ENCODE peak calls at places on chromosomes 5 and 9, in ten cellular contexts. A is heart left ventricle, V is NB4, U is stomach, Q is sigmoid colon, N is body of pancreas, W is tibial nerve, D is gastrocnemius medialis, G is right lobe of liver, M is breast epithelium. L is an unnamed sample.
A peak's percentile ranks its signal among the peaks of the same experiment; 100 is the strongest.

GRCh38 chr5:116440329-116440895 is 134.2 kb downstream of the SEMA6A start:
- DNase-seq in U (no peak), G (no peak), D (no peak), V (no peak), M (no peak), N (no peak), A (no peak), W (no peak), Q (no peak), L (no peak)

GRCh38 chr9:134321957-134322741 is 4.1 kb upstream of the RXRA start:
- DNase-seq in D (no peak), U (peak; percentile 62), Q (peak; percentile 65), W (no peak), V (no peak), N (peak; percentile 69), M (no peak), G (peak; percentile 58), A (peak; percentile 21), L (no peak)

GRCh38 chr9:125829743-125830142 is 82.6 kb downstream of the PBX3 start:
- DNase-seq in G (peak; percentile 43), A (no peak), M (no peak), W (no peak), Q (no peak), V (peak; percentile 22), D (no peak), U (peak; percentile 35), N (peak; percentile 24), L (peak; percentile 25)

GRCh38 chr9:127976943-127977871 is 3.6 kb downstream of the EEIG1 start:
- DNase-seq in W (no peak), V (no peak), D (no peak), A (peak; percentile 37), Q (no peak), M (no peak), U (no peak), N (peak; percentile 48), G (no peak), L (no peak)

GRCh38 chr9:114452219-114453169 is 52.8 kb downstream of the WHRN start:
- DNase-seq in V (no peak), Q (no peak), W (no peak), U (peak; percentile 55), M (no peak), N (peak; percentile 40), A (no peak), D (no peak), G (no peak), L (no peak)

GRCh38 chr5:136364307-136364706 is 1.0 kb downstream of the TRPC7 start:
- DNase-seq in U (no peak), M (no peak), G (no peak), A (no peak), Q (no peak), V (peak; percentile 4), W (no peak), D (no peak), N (no peak), L (no peak)

GRCh38 chr9:110156902-110157301 is 51.1 kb downstream of the C9orf152 start:
- DNase-seq in G (no peak), A (no peak), V (peak; percentile 97), M (no peak), N (no peak), W (peak; percentile 25), Q (no peak), U (no peak), D (no peak), L (peak; percentile 45)

GRCh38 chr5:166786178-166786577 is 1505.3 kb upstream of the WWC1 start:
- DNase-seq in D (no peak), N (no peak), W (no peak), M (no peak), A (no peak), G (no peak), U (no peak), Q (no peak), V (no peak), L (no peak)

GRCh38 chr9:112601646-112602045 is 115.0 kb downstream of the KIAA1958 start:
- DNase-seq in U (no peak), V (no peak), A (no peak), N (no peak), D (no peak), Q (no peak), M (no peak), W (no peak), G (no peak), L (no peak)

GRCh38 chr5:140150201-140150600 is 24.5 kb downstream of the IGIP start:
- DNase-seq in G (no peak), M (no peak), U (no peak), Q (no peak), W (no peak), D (no peak), N (no peak), V (no peak), A (no peak), L (peak; percentile 58)

GRCh38 chr5:117262607-117263131 is 688.0 kb upstream of the SEMA6A start:
- DNase-seq in D (no peak), V (no peak), Q (no peak), A (no peak), N (no peak), G (no peak), M (no peak), U (no peak), W (no peak), L (no peak)

GRCh38 chr9:93095205-93096130 is 549 bp upstream of the CARD19 start:
- DNase-seq in A (peak; percentile 100), U (peak; percentile 100), W (peak; percentile 99), G (peak; percentile 100), V (peak; percentile 98), D (peak; percentile 99), M (peak; percentile 100), Q (peak; percentile 100), N (peak; percentile 100), L (peak; percentile 100)
- TF ChIP-seq POLR2A in A (peak; percentile 86), U (no peak), W (peak; percentile 90), G (peak; percentile 93), V (peak; percentile 65), D (peak; percentile 80), M (peak; percentile 61), Q (peak; percentile 76), N (peak; percentile 87), L (no peak)

GRCh38 chr9:34458013-34458966 is at the start of the genes DNAI1 and FAM219A:
- DNase-seq in A (peak; percentile 99), V (peak; percentile 100), M (peak; percentile 99), U (peak; percentile 99), D (peak; percentile 98), Q (peak; percentile 99), N (peak; percentile 100), W (peak; percentile 98), G (peak; percentile 99), L (peak; percentile 100)

GRCh38 chr9:34457266-34458012 is 931 bp downstream of the FAM219A start:
- DNase-seq in M (peak; percentile 69), Q (peak; percentile 90), D (peak; percentile 75), G (peak; percentile 81), A (peak; percentile 88), V (peak; percentile 41), N (peak; percentile 80), U (peak; percentile 66), W (peak; percentile 45), L (peak; percentile 92)

GRCh38 chr9:34459941-34460340 is 1.3 kb downstream of the DNAI1 start:
- DNase-seq in A (no peak), G (no peak), M (no peak), V (peak; percentile 30), W (no peak), U (no peak), N (no peak), D (peak; percentile 30), Q (no peak), L (no peak)

GRCh38 chr9:34458967-34459355 is 356 bp downstream of the DNAI1 start:
- DNase-seq in A (no peak), M (no peak), G (peak; percentile 25), U (no peak), D (no peak), V (no peak), N (no peak), W (no peak), Q (peak; percentile 67), L (no peak)

GRCh38 chr9:34459356-34459755 is 751 bp downstream of the DNAI1 start:
- DNase-seq in D (no peak), G (no peak), V (no peak), M (no peak), N (no peak), Q (no peak), A (no peak), U (no peak), W (no peak), L (peak; percentile 67)
- H3K4me3 ChIP-seq in D (no peak overlapping the region), G (no peak overlapping the region), V (no peak overlapping the region), M (no peak overlapping the region), N (no peak overlapping the region), Q (no peak overlapping the region), A (no peak overlapping the region), U (no peak overlapping the region), W (no peak overlapping the region), L (no peak overlapping the region)

DNA sequence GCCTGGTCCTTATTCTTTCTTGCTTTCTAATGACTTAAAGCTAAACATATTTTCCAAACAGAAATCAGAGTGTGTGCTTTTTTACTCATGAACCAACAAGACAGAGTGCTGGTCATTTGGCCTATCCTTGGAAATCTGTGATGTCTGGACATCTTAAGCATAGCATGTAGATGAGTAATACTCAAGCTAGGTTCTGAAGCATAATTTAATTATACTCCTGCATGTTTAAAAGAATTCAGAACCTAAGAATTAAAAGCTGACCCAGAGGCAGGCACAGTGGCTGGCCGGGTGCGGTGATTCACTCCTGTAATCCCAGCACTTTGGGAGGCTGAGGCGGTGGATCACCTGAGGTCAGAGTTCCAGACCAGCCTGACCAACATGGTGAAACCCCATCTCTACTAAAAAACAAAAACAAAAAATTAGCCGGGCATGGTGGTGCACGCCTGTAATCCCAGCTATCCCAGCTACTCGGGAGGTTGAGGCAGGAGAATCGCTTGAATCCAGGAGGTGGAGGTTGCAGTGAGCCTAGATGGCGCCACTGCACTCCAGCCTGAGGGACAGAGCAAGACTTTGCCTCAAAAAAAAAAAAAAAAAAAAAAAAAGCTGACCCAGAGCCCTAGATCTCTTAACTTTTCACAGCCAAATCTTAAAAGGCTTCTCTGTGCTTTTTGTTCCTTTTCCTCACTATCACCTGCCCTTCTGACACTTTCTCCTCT is 16.2 kb upstream of the TJP2 start:
- DNase-seq in U (no peak), Q (no peak), A (no peak), D (no peak), N (peak; percentile 32), W (no peak), V (no peak), G (no peak), M (no peak), L (no peak)
- TF ChIP-seq CTCF in U (no peak), Q (no peak), A (peak; percentile 20), D (no peak), N (no peak), W (no peak), V (peak; percentile 21), G (peak; percentile 31), M (no peak), L (no peak)

DNA sequence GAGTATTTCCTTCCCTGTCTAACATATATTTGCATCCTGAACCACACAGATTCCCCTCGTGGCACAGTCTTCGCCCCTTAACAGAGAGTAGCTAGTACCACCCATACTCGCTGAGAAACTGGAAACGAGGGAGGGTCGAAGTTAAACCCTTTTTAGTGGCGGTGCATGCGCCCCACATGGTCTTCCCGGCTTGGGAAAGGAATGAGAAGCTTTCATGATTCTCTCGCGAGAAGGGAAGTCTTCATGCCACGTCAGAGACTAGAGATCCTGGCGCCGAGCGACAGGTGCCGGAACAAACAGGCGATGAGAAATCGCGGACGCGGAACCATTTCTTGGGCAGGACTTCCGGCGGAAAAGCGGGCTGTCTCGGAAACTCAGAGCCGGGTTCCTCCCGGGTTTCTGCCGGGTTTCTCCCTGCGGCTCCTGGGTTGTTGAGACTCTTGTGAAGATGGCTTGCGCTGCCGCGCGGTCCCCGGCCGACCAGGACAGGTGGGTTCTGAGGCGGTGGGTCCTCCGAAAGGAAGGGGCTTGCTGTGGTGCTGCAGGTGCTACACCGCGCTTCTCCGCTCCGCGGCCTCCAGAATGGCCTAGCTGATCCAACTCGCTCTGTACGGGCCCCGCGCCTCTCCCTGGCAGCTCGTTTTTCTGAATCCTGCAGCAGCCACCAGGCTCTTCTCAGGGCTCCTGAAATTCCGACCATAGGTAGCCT is at the start of gene SRP19:
- DNase-seq in V (peak; percentile 96), M (peak; percentile 91), G (peak; percentile 94), U (peak; percentile 96), D (peak; percentile 94), A (peak; percentile 95), W (peak; percentile 93), N (peak; percentile 96), Q (peak; percentile 98), L (peak; percentile 99)
- TF ChIP-seq POLR2A in V (peak; percentile 71), M (peak; percentile 64), G (peak; percentile 69), U (peak; percentile 45), D (peak; percentile 69), A (peak; percentile 78), W (peak; percentile 5), N (peak; percentile 83), Q (peak; percentile 79), L (no peak)